ENCODE peak calls at places on chromosomes 5 and 9, in six cellular contexts. Y is transverse colon, X is vagina, R is H1, D is HCT116, I is sigmoid colon. C is an unnamed sample. For H3K9me3, the result is how much of the 10 kb centered on the place peaks cover.

GRCh38 chr9:806285-807156 is 35.0 kb upstream of the DMRT1 start:
- DNase-seq in Y (no peak), X (no peak), R (no peak), D (no peak), I (no peak), C (no peak)

GRCh38 chr9:77435688-77436087 is 212.4 kb downstream of the GNA14 start:
- DNase-seq in Y (no peak), X (no peak), R (no peak), D (no peak), I (no peak), C (no peak)

GRCh38 chr5:125703616-125704015 is 719.6 kb upstream of the GRAMD2B start:
- DNase-seq in Y (no peak), X (no peak), R (no peak), D (no peak), I (no peak), C (no peak)

GRCh38 chr5:138661342-138661975 is 86.3 kb upstream of the HSPA9 start:
- DNase-seq in Y (no peak), X (no peak), R (no peak), D (no peak), I (peak), C (no peak)

GRCh38 chr9:29830815-29831214 is 2257.5 kb upstream of the C9orf72 start:
- DNase-seq in Y (peak), X (no peak), R (no peak), D (peak), I (no peak), C (no peak)

GRCh38 chr5:167770461-167770860 is 521.0 kb upstream of the WWC1 start:
- DNase-seq in Y (no peak), X (no peak), R (no peak), D (no peak), I (no peak), C (no peak)

GRCh38 chr9:18190671-18191374 is 283.1 kb upstream of the ADAMTSL1 start:
- DNase-seq in Y (no peak), X (no peak), R (no peak), D (no peak), I (peak), C (no peak)

GRCh38 chr9:121398374-121398773 is 28.3 kb upstream of the STOM start:
- DNase-seq in Y (no peak), X (no peak), R (no peak), D (no peak), I (no peak), C (peak)

DNA sequence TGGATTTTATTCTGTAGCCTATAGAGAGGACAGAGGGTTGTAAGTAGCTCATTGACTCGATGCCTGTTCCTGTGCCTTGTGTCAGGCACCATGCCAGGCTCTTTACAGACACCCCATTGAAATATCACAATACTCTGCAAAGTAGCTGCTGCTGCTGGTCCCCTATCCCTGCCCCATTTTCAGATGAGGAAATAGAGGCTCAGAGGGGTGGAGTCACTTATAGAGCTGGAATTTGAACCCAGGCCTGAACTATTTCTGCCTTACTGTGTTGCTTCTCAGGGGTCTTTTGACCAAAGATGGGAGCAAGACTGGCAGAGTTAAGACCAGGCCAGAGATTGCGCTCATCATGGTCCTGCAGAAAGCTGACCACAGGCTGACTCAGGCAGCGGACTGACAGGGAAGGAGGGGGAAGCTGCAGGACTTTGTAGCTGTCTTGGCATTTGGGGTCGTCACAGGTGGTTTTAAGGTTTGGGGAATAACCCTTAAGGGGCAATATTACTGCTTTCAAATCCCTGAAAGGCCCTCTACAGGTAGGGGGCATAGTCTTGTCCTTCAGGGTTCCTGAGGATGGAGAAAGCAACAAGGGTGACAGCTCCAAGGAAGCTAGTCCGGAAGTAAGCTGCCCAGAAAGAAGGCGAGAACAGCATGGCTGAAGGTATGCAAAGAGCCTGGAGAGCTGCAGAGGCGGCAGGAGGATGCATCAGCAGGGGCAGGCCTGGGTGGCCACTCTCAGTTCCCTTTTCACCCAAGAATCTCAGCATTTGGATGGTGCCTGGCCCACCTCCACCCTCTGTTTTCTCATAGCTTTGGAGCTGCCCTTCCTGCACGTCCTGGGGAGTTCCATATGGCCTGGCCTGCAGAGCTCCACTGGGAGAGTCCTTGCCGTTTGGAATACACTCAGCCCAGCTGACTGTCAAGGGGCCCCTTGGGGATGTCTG is 18.3 kb upstream of the NDST1 start:
- DNase-seq in Y (peak), X (no peak), R (no peak), D (no peak), I (peak), C (no peak)
- H3K4me3 ChIP-seq in Y (no peak), X (no peak), R (no peak), D (no peak), I (no peak), C (no peak)

GRCh38 chr9:96762562-96762961 is 15.3 kb downstream of the ZNF510 start:
- DNase-seq in Y (no peak), X (no peak), R (no peak), D (no peak), I (no peak), C (no peak)
- H3K9me3 ChIP-seq in Y (half or more), X (half or more), R (half or more), D (under half), I (half or more), C (under half)

DNA sequence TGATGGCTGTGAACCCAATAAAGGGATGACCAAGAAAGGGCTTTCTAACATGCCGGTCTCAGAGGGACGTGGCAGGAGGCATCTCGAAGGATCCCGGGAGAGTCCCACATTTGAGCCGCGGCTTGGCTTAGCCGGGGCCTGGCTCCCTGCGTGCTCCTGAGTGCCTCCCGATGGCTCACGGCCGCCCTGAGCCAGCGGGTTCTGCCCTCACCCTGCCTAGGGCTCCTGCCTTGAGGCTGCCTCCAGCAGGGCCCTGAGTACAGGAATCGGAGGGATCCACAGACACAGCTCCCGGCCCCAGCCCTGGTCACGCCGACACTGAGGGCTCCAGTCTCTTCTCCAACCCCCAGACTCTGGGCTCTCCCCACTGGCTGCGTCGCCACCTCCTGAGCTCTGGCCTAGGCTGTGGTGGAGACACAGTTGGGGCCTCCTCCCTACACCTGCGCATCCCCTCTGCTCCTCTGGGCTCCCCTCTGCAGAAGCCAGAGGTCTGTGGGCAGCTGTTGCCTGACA is 44.1 kb upstream of the RXRA start:
- DNase-seq in Y (no peak), X (no peak), R (no peak), D (no peak), I (no peak), C (no peak)
- TF ChIP-seq POLR2AphosphoS5 in Y (no peak), X (no peak), R (no peak), D (no peak), I (no peak), C (no peak)

GRCh38 chr5:111171-111570 is 19.2 kb downstream of the PLEKHG4B start:
- DNase-seq in Y (no peak), X (no peak), R (no peak), D (no peak), I (no peak), C (no peak)

GRCh38 chr5:109826-110225 is 17.9 kb downstream of the PLEKHG4B start:
- DNase-seq in Y (no peak), X (no peak), R (no peak), D (no peak), I (no peak), C (no peak)

GRCh38 chr5:107526-107925 is 15.6 kb downstream of the PLEKHG4B start:
- DNase-seq in Y (no peak), X (no peak), R (no peak), D (no peak), I (no peak), C (no peak)

GRCh38 chr5:106587-106986 is 14.6 kb downstream of the PLEKHG4B start:
- DNase-seq in Y (no peak), X (no peak), R (no peak), D (no peak), I (no peak), C (no peak)

DNA sequence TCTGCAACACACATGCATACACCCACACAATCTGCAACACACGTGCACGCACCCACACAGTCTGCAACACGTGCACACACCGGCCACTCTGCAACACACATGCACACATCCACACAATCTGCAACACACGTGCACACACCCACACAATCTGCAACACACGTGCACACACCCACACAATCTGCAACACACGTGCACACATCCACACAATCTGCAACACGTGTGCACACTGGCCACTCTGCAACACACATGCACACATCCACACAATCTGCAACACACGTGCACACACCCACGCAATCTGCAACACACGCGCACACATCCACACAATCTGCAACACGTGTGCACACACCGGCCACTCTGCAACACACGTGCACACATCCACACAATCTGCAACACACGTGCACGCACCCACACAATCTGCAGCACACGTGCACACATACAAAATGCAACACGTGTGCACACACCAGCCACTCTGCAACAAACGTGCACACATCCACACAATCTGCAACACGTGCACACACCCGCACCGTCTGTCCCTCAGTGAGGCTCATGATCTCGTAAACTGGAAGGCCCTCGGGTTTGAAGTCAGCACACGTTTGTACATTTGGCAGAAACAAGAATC is 18.4 kb downstream of the PLEKHG4B start:
- DNase-seq in Y (no peak), X (no peak), R (no peak), D (no peak), I (no peak), C (no peak)
- H3K4me3 ChIP-seq in Y (no peak), X (no peak), R (no peak), D (no peak), I (no peak), C (no peak)

GRCh38 chr9:96817973-96818372 is 36.3 kb downstream of the ZNF782 start:
- DNase-seq in Y (no peak), X (no peak), R (no peak), D (no peak), I (no peak), C (no peak)
- H3K9me3 ChIP-seq in Y (half or more), X (under half), R (half or more), D (under half), I (half or more), C (under half)

C was measured in prostate gland.